ENCODE peak calls at places on chromosomes 13 and 19, in four cellular contexts. One of them, this sample, is unnamed.

GRCh38 chr19:19402656-19403372 is 2.7 kb upstream of the GATAD2A start:
- DNase-seq in right cardiac atrium: no peak
- DNase-seq in pancreas: no peak
- DNase-seq in SJSA1: no peak
- DNase-seq in this sample: no peak

GRCh38 chr13:26983533-26984315 is 187.9 kb downstream of the USP12 start:
- DNase-seq in pancreas: no peak
- DNase-seq in right cardiac atrium: peak; percentile 27
- DNase-seq in SJSA1: peak; percentile 12
- DNase-seq in this sample: no peak

GRCh38 chr19:40600086-40600917 is 867 bp upstream of the LTBP4 start:
- DNase-seq in pancreas: no peak
- DNase-seq in SJSA1: no peak
- DNase-seq in right cardiac atrium: peak; percentile 66
- DNase-seq in this sample: peak; percentile 47

GRCh38 chr13:95154441-95154886 is 146.8 kb downstream of the ABCC4 start:
- DNase-seq in right cardiac atrium: no peak
- DNase-seq in pancreas: no peak
- DNase-seq in SJSA1: no peak
- DNase-seq in this sample: no peak

GRCh38 chr19:45059258-45059965 is 16.9 kb downstream of the ZNF296 start:
- DNase-seq in right cardiac atrium: peak; percentile 66
- DNase-seq in pancreas: peak; percentile 88
- DNase-seq in SJSA1: peak; percentile 62
- DNase-seq in this sample: peak; percentile 92

GRCh38 chr19:3978145-3978544 is 7.1 kb downstream of the EEF2 start:
- DNase-seq in right cardiac atrium: no peak
- DNase-seq in SJSA1: no peak
- DNase-seq in pancreas: no peak
- DNase-seq in this sample: no peak

GRCh38 chr13:42057918-42058530 is 9.6 kb downstream of the DGKH start:
- DNase-seq in right cardiac atrium: no peak
- DNase-seq in SJSA1: no peak
- DNase-seq in pancreas: no peak
- DNase-seq in this sample: no peak

GRCh38 chr13:32176696-32177095 is 138.5 kb downstream of the ZAR1L start:
- DNase-seq in right cardiac atrium: no peak
- DNase-seq in SJSA1: no peak
- DNase-seq in pancreas: no peak
- DNase-seq in this sample: no peak

GRCh38 chr13:47114030-47114429 is 217.2 kb upstream of the HTR2A start:
- DNase-seq in SJSA1: peak; percentile 27
- DNase-seq in pancreas: no peak
- DNase-seq in right cardiac atrium: no peak
- DNase-seq in this sample: no peak

GRCh38 chr13:51747438-51748434 is 56.2 kb downstream of the DHRS12 start:
- DNase-seq in SJSA1: peak; percentile 14
- DNase-seq in right cardiac atrium: no peak
- DNase-seq in pancreas: no peak
- DNase-seq in this sample: no peak

GRCh38 chr13:35988648-35989081 is 142.5 kb downstream of the DCLK1 start:
- DNase-seq in pancreas: no peak
- DNase-seq in SJSA1: no peak
- DNase-seq in right cardiac atrium: no peak
- DNase-seq in this sample: no peak

GRCh38 chr13:33168326-33168960 is 117.1 kb downstream of the STARD13 start:
- DNase-seq in right cardiac atrium: no peak
- DNase-seq in pancreas: no peak
- DNase-seq in SJSA1: no peak
- DNase-seq in this sample: no peak

GRCh38 chr13:106375085-106375484 is 160.4 kb downstream of the EFNB2 start:
- DNase-seq in right cardiac atrium: no peak
- DNase-seq in pancreas: no peak
- DNase-seq in SJSA1: no peak
- DNase-seq in this sample: no peak

GRCh38 chr13:60397693-60398437 is 845 bp downstream of the TDRD3 start:
- DNase-seq in right cardiac atrium: peak; percentile 72
- DNase-seq in pancreas: peak; percentile 82
- DNase-seq in SJSA1: peak; percentile 61
- DNase-seq in this sample: peak; percentile 67

GRCh38 chr19:4641132-4641531 is 1.8 kb downstream of the TNFAIP8L1 start:
- DNase-seq in pancreas: no peak
- DNase-seq in right cardiac atrium: no peak
- DNase-seq in SJSA1: no peak
- DNase-seq in this sample: no peak

GRCh38 chr13:64099994-64100393 is 2684.3 kb upstream of the PCDH20 start:
- DNase-seq in right cardiac atrium: no peak
- DNase-seq in SJSA1: no peak
- DNase-seq in pancreas: no peak
- DNase-seq in this sample: no peak

GRCh38 chr19:29596885-29597525 is 9.1 kb upstream of the POP4 start:
- DNase-seq in SJSA1: no peak
- DNase-seq in right cardiac atrium: no peak
- DNase-seq in pancreas: no peak
- DNase-seq in this sample: no peak

GRCh38 chr13:36530050-36530789 is 97.9 kb downstream of the CCNA1 start:
- DNase-seq in pancreas: no peak
- DNase-seq in right cardiac atrium: no peak
- DNase-seq in SJSA1: no peak
- DNase-seq in this sample: no peak

GRCh38 chr19:48568345-48568886 is 16.4 kb downstream of the SULT2B1 start:
- DNase-seq in pancreas: peak; percentile 82
- DNase-seq in SJSA1: peak; percentile 90
- DNase-seq in right cardiac atrium: peak; percentile 93
- DNase-seq in this sample: peak; percentile 95

GRCh38 chr19:36265856-36266374 is 51.0 kb downstream of the ZNF146 start:
- DNase-seq in pancreas: no peak
- DNase-seq in SJSA1: no peak
- DNase-seq in right cardiac atrium: no peak
- DNase-seq in this sample: no peak

GRCh38 chr13:95185851-95186250 is 115.4 kb downstream of the ABCC4 start:
- DNase-seq in pancreas: no peak
- DNase-seq in right cardiac atrium: no peak
- DNase-seq in SJSA1: no peak
- DNase-seq in this sample: no peak

GRCh38 chr13:97212540-97213146 is 9.5 kb upstream of the MBNL2 start:
- DNase-seq in SJSA1: peak; percentile 40
- DNase-seq in pancreas: no peak
- DNase-seq in right cardiac atrium: no peak
- DNase-seq in this sample: no peak

GRCh38 chr13:74114641-74115040 is 19.6 kb downstream of the KLF12 start:
- DNase-seq in pancreas: no peak
- DNase-seq in right cardiac atrium: no peak
- DNase-seq in SJSA1: peak; percentile 31
- DNase-seq in this sample: no peak
- H3K9me3 ChIP-seq in pancreas: no peaks in the 10 kb centered on the region
- H3K9me3 ChIP-seq in right cardiac atrium: no peaks in the 10 kb centered on the region
- H3K9me3 ChIP-seq in SJSA1: no peaks in the 10 kb centered on the region
- H3K9me3 ChIP-seq in this sample: peaks cover 13% of the 10 kb centered on the region

GRCh38 chr19:50449236-50449899 is 16.7 kb downstream of the MYBPC2 start:
- DNase-seq in SJSA1: no peak
- DNase-seq in pancreas: no peak
- DNase-seq in right cardiac atrium: no peak
- DNase-seq in this sample: no peak
- H3K27ac ChIP-seq in SJSA1: no peak overlapping the region
- H3K27ac ChIP-seq in pancreas: no peak overlapping the region
- H3K27ac ChIP-seq in right cardiac atrium: no peak overlapping the region
- H3K27ac ChIP-seq in this sample: no peak overlapping the region

DNA sequence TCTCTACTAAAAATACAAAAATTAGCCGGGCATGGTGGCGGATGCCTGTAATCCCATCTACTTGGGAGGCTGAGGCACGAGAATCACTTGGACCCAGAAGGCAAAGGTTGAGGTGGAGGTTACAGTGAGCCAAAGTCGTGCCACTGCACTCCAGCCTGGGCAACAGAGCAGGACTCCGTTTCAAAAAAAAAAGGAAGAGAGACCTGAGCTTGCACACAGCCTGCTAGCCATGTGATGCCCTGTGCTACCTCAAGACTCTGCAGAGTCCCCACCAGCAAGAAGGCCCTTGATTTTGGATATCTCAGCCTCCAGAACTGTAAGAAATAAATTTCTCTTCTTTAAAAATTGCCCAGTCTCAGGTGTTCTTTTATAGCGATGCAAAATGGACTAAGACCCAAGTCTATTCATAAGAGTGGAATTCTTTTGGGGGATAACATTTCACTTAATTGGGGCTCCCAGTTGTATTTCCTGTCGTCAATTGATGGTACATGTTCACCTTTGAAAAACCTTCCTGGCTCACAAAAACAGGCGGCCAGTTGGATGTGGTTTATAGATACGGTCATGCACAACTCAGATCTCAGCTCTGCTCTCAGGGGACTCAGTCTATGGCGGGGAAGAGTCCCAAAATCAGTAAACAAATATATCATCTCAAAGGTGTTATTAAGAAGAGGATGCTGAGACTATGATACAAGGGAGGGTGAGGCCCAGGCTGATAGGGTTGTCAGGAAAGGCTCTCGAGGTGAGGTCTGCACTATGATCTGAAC is 2.4 kb upstream of the CHERP start:
- DNase-seq in pancreas: no peak
- DNase-seq in SJSA1: no peak
- DNase-seq in right cardiac atrium: no peak
- DNase-seq in this sample: no peak
- H3K4me1 ChIP-seq in pancreas: peaks cover 19% of the 10 kb centered on the region
- H3K4me1 ChIP-seq in SJSA1: peaks cover 15% of the 10 kb centered on the region
- H3K4me1 ChIP-seq in right cardiac atrium: peaks cover 5% of the 10 kb centered on the region
- H3K4me1 ChIP-seq in this sample: peaks cover 36% of the 10 kb centered on the region

DNA sequence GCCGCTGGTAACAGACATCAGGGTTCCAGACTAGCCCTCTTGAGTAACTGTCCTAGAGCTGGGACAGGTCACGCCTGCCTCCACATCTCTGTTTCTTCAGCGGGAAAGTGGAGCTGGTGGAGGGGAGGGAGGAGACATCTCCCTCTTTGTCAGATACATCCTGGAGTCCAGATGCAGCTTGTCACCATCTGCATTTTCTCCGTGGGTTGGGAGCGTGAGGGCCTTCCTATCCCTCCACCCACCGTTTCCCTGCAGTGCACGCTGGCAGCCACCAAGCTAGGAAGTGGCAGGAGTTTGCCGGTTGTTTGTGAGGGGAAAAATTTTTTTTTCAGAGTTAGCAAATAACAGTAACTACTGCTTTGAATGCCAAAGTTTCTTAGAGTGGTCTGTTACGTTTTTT is 20.0 kb upstream of the SMIM17 start:
- DNase-seq in right cardiac atrium: no peak
- DNase-seq in pancreas: no peak
- DNase-seq in SJSA1: no peak
- DNase-seq in this sample: no peak
- H3K9me3 ChIP-seq in right cardiac atrium: no peaks in the 10 kb centered on the region
- H3K9me3 ChIP-seq in pancreas: no peaks in the 10 kb centered on the region
- H3K9me3 ChIP-seq in SJSA1: peaks cover 20% of the 10 kb centered on the region
- H3K9me3 ChIP-seq in this sample: no peaks in the 10 kb centered on the region

GRCh38 chr13:49536144-49536873 is 40.6 kb downstream of the PHF11 start:
- DNase-seq in right cardiac atrium: no peak
- DNase-seq in pancreas: no peak
- DNase-seq in SJSA1: no peak
- DNase-seq in this sample: no peak
- H3K27ac ChIP-seq in right cardiac atrium: no peak overlapping the region
- H3K27ac ChIP-seq in pancreas: no peak overlapping the region
- H3K27ac ChIP-seq in SJSA1: no peak overlapping the region
- H3K27ac ChIP-seq in this sample: no peak overlapping the region

DNA sequence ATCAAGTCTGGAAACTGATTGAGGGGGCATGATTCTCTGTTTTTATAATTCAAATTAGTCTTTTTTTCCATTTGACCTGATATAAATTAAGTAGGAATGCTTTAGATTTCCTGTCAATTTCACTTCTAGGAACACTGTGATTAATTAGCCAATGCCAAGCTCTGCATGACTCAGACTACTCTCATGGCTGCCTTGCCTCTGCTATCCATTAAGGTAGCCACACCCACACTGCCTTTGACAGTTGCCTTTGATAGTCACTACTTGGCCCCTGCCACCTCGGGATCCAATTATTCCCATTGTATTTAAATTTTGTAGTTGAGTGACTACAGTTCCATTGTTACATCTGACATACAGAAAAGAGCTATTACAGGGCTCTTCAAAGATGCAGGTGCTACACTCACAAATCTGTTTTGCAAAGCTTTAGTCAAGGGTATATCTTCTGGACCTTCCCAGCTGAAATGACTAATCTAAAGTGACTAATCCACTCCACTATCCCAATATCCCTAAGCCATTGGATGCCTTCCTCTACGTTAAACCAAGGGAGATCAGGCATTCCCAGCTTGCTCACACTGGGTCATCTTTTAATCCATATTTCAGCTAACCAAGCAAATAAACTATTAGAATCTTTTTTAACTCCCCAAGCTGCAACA is 1193.1 kb upstream of the MIR17HG start:
- DNase-seq in pancreas: no peak
- DNase-seq in SJSA1: no peak
- DNase-seq in right cardiac atrium: no peak
- DNase-seq in this sample: no peak
- H3K4me1 ChIP-seq in pancreas: no peaks in the 10 kb centered on the region
- H3K4me1 ChIP-seq in SJSA1: no peaks in the 10 kb centered on the region
- H3K4me1 ChIP-seq in right cardiac atrium: no peaks in the 10 kb centered on the region
- H3K4me1 ChIP-seq in this sample: no peaks in the 10 kb centered on the region

GRCh38 chr13:31037874-31038475 is 105.5 kb downstream of the TEX26 start:
- DNase-seq in pancreas: no peak
- DNase-seq in right cardiac atrium: no peak
- DNase-seq in SJSA1: no peak
- DNase-seq in this sample: no peak

GRCh38 chr13:31038834-31039552 is 106.5 kb downstream of the TEX26 start:
- DNase-seq in right cardiac atrium: no peak
- DNase-seq in pancreas: no peak
- DNase-seq in SJSA1: no peak
- DNase-seq in this sample: no peak

GRCh38 chr13:31036717-31037116 is 104.3 kb downstream of the TEX26 start:
- DNase-seq in pancreas: no peak
- DNase-seq in right cardiac atrium: no peak
- DNase-seq in SJSA1: no peak
- DNase-seq in this sample: no peak

GRCh38 chr13:31035162-31035951 is 102.9 kb downstream of the TEX26 start:
- DNase-seq in SJSA1: no peak
- DNase-seq in right cardiac atrium: peak; percentile 34
- DNase-seq in pancreas: no peak
- DNase-seq in this sample: no peak

GRCh38 chr13:31037351-31037750 is 104.9 kb downstream of the TEX26 start:
- DNase-seq in pancreas: no peak
- DNase-seq in SJSA1: no peak
- DNase-seq in right cardiac atrium: no peak
- DNase-seq in this sample: no peak
- H3K9me3 ChIP-seq in pancreas: no peaks in the 10 kb centered on the region
- H3K9me3 ChIP-seq in SJSA1: no peaks in the 10 kb centered on the region
- H3K9me3 ChIP-seq in right cardiac atrium: no peaks in the 10 kb centered on the region
- H3K9me3 ChIP-seq in this sample: no peaks in the 10 kb centered on the region

GRCh38 chr19:1755467-1756155 is 2.3 kb downstream of the ONECUT3 start:
- DNase-seq in pancreas: no peak
- DNase-seq in right cardiac atrium: no peak
- DNase-seq in SJSA1: no peak
- DNase-seq in this sample: no peak
- H3K27ac ChIP-seq in pancreas: no peak overlapping the region
- H3K27ac ChIP-seq in right cardiac atrium: no peak overlapping the region
- H3K27ac ChIP-seq in SJSA1: no peak overlapping the region
- H3K27ac ChIP-seq in this sample: no peak overlapping the region

This sample was measured in adrenal gland.